ENCODE peak calls at places on chromosome 10, in seven cellular contexts. R, M, D, O, I, H and K are unnamed samples.

GRCh38 chr10:69061305-69062161 is 26.4 kb upstream of the SRGN start:
- DNase-seq in R (peak; percentile 53), M (peak; percentile 100), D (peak; percentile 95), O (peak; percentile 73), I (peak; percentile 98), H (peak; percentile 44), K (peak; percentile 70)

GRCh38 chr10:61262486-61263261 is 190.5 kb downstream of the TMEM26 start:
- DNase-seq in R (no peak), M (peak; percentile 78), D (peak; percentile 22), O (no peak), I (peak; percentile 42), H (no peak), K (no peak)

GRCh38 chr10:128268015-128268722 is 141.9 kb upstream of the MKI67 start:
- DNase-seq in R (peak; percentile 44), M (peak; percentile 2), D (peak; percentile 65), O (no peak), I (peak; percentile 4), H (peak; percentile 39), K (peak; percentile 17)

GRCh38 chr10:102727037-102727818 is 12.8 kb downstream of the SFXN2 start:
- DNase-seq in R (no peak), M (no peak), D (no peak), O (no peak), I (peak; percentile 36), H (no peak), K (no peak)

GRCh38 chr10:120514035-120514620 is 57.1 kb downstream of the PLPP4 start:
- DNase-seq in R (peak; percentile 18), M (peak; percentile 41), D (peak; percentile 72), O (peak; percentile 43), I (peak; percentile 43), H (no peak), K (peak; percentile 22)

GRCh38 chr10:96124230-96125141 is 5.6 kb upstream of the ZNF518A start:
- DNase-seq in R (no peak), M (peak; percentile 46), D (peak; percentile 78), O (no peak), I (peak; percentile 33), H (peak; percentile 25), K (no peak)

GRCh38 chr10:132482090-132482489 is 55.5 kb upstream of the INPP5A start:
- DNase-seq in R (no peak), M (peak; percentile 80), D (peak; percentile 73), O (no peak), I (peak; percentile 79), H (no peak), K (no peak)

GRCh38 chr10:68221196-68221595 is 10.7 kb downstream of the ATOH7 start:
- DNase-seq in R (no peak), M (no peak), D (no peak), O (no peak), I (no peak), H (no peak), K (no peak)

GRCh38 chr10:45418859-45419672 is 45.0 kb downstream of the ALOX5 start:
- DNase-seq in R (peak; percentile 73), M (peak; percentile 29), D (no peak), O (peak; percentile 86), I (peak; percentile 52), H (peak; percentile 89), K (peak; percentile 94)

GRCh38 chr10:77179015-77179695 is 458.5 kb downstream of the KCNMA1 start:
- DNase-seq in R (no peak), M (peak; percentile 81), D (peak; percentile 87), O (no peak), I (peak; percentile 93), H (no peak), K (no peak)

GRCh38 chr10:129101232-129101980 is 365.6 kb upstream of the MGMT start:
- DNase-seq in R (no peak), M (no peak), D (no peak), O (no peak), I (no peak), H (no peak), K (no peak)

GRCh38 chr10:29321656-29322055 is 32.8 kb downstream of the LYZL1 start:
- DNase-seq in R (no peak), M (no peak), D (no peak), O (no peak), I (no peak), H (no peak), K (no peak)

GRCh38 chr10:80498833-80499671 is 38.6 kb upstream of the SH2D4B start:
- DNase-seq in R (peak; percentile 85), M (peak; percentile 99), D (peak; percentile 99), O (peak; percentile 96), I (peak; percentile 98), H (no peak), K (no peak)